ENCODE peak calls at places on chromosomes 16 and 17, in six cellular contexts. One of them, this sample, is unnamed. For H3K4me1, the result is how much of the 10 kb centered on the place peaks cover.

GRCh38 chr16:26316683-26317464 is 625.1 kb downstream of the HS3ST4 start:
- DNase-seq in CD4-positive, alpha-beta memory T cell: no peak
- DNase-seq in transverse colon: no peak
- DNase-seq in neuronal stem cell: peak
- DNase-seq in prostate gland: no peak
- DNase-seq in mammary epithelial cell: no peak
- DNase-seq in this sample: no peak

GRCh38 chr16:66551788-66552287 is 538 bp upstream of the CKLF start:
- DNase-seq in prostate gland: no peak
- DNase-seq in neuronal stem cell: no peak
- DNase-seq in transverse colon: no peak
- DNase-seq in mammary epithelial cell: no peak
- DNase-seq in CD4-positive, alpha-beta memory T cell: no peak
- DNase-seq in this sample: no peak

GRCh38 chr17:83196973-83197880 is 117.8 kb downstream of the METRNL start:
- DNase-seq in neuronal stem cell: no peak
- DNase-seq in prostate gland: no peak
- DNase-seq in CD4-positive, alpha-beta memory T cell: no peak
- DNase-seq in mammary epithelial cell: no peak
- DNase-seq in transverse colon: no peak
- DNase-seq in this sample: peak

GRCh38 chr17:73284906-73285602 is 23.4 kb upstream of the CPSF4L start:
- DNase-seq in neuronal stem cell: no peak
- DNase-seq in CD4-positive, alpha-beta memory T cell: no peak
- DNase-seq in transverse colon: no peak
- DNase-seq in mammary epithelial cell: no peak
- DNase-seq in prostate gland: no peak
- DNase-seq in this sample: no peak

GRCh38 chr16:672371-672770 is 3.1 kb upstream of the RHBDL1 start:
- DNase-seq in prostate gland: no peak
- DNase-seq in CD4-positive, alpha-beta memory T cell: no peak
- DNase-seq in mammary epithelial cell: no peak
- DNase-seq in neuronal stem cell: no peak
- DNase-seq in transverse colon: no peak
- DNase-seq in this sample: no peak

GRCh38 chr16:68332411-68333121 is 21.7 kb downstream of the PRMT7 start:
- DNase-seq in transverse colon: peak
- DNase-seq in mammary epithelial cell: no peak
- DNase-seq in neuronal stem cell: no peak
- DNase-seq in prostate gland: no peak
- DNase-seq in CD4-positive, alpha-beta memory T cell: no peak
- DNase-seq in this sample: peak

GRCh38 chr17:63430223-63430622 is 15.9 kb downstream of the CYB561 start:
- DNase-seq in transverse colon: no peak
- DNase-seq in CD4-positive, alpha-beta memory T cell: no peak
- DNase-seq in mammary epithelial cell: no peak
- DNase-seq in prostate gland: no peak
- DNase-seq in neuronal stem cell: no peak
- DNase-seq in this sample: no peak

GRCh38 chr16:88437367-88437964 is 15.6 kb upstream of the ZFPM1 start:
- DNase-seq in transverse colon: peak
- DNase-seq in neuronal stem cell: no peak
- DNase-seq in mammary epithelial cell: peak
- DNase-seq in CD4-positive, alpha-beta memory T cell: no peak
- DNase-seq in prostate gland: no peak
- DNase-seq in this sample: peak

GRCh38 chr16:58744497-58744896 is 10.4 kb upstream of the GOT2 start:
- DNase-seq in CD4-positive, alpha-beta memory T cell: no peak
- DNase-seq in neuronal stem cell: no peak
- DNase-seq in prostate gland: no peak
- DNase-seq in transverse colon: no peak
- DNase-seq in mammary epithelial cell: no peak
- DNase-seq in this sample: no peak

GRCh38 chr17:73291260-73291801 is 20.5 kb downstream of the CDC42EP4 start:
- DNase-seq in mammary epithelial cell: peak
- DNase-seq in prostate gland: no peak
- DNase-seq in transverse colon: peak
- DNase-seq in neuronal stem cell: no peak
- DNase-seq in CD4-positive, alpha-beta memory T cell: no peak
- DNase-seq in this sample: peak

GRCh38 chr17:35871415-35871814 is 2.7 kb upstream of the HEATR9 start:
- DNase-seq in transverse colon: no peak
- DNase-seq in CD4-positive, alpha-beta memory T cell: peak
- DNase-seq in neuronal stem cell: no peak
- DNase-seq in prostate gland: no peak
- DNase-seq in mammary epithelial cell: no peak
- DNase-seq in this sample: no peak

GRCh38 chr16:1150511-1150982 is 2.4 kb upstream of the CACNA1H start:
- DNase-seq in transverse colon: no peak
- DNase-seq in neuronal stem cell: no peak
- DNase-seq in prostate gland: no peak
- DNase-seq in CD4-positive, alpha-beta memory T cell: no peak
- DNase-seq in mammary epithelial cell: no peak
- DNase-seq in this sample: no peak

GRCh38 chr17:19338031-19338990 is 24.2 kb downstream of the B9D1 start:
- DNase-seq in CD4-positive, alpha-beta memory T cell: peak
- DNase-seq in neuronal stem cell: no peak
- DNase-seq in mammary epithelial cell: peak
- DNase-seq in prostate gland: peak
- DNase-seq in transverse colon: peak
- DNase-seq in this sample: peak

GRCh38 chr17:3603119-3603869 is 5.9 kb downstream of the TRPV1 start:
- DNase-seq in CD4-positive, alpha-beta memory T cell: no peak
- DNase-seq in transverse colon: no peak
- DNase-seq in prostate gland: no peak
- DNase-seq in neuronal stem cell: no peak
- DNase-seq in mammary epithelial cell: peak
- DNase-seq in this sample: no peak

GRCh38 chr16:4175849-4176248 is 59.6 kb upstream of the ADCY9 start:
- DNase-seq in CD4-positive, alpha-beta memory T cell: no peak
- DNase-seq in mammary epithelial cell: no peak
- DNase-seq in prostate gland: no peak
- DNase-seq in transverse colon: no peak
- DNase-seq in neuronal stem cell: no peak
- DNase-seq in this sample: no peak

GRCh38 chr17:8068736-8069586 is 18.6 kb downstream of the ALOX12B start:
- DNase-seq in neuronal stem cell: no peak
- DNase-seq in mammary epithelial cell: no peak
- DNase-seq in prostate gland: no peak
- DNase-seq in CD4-positive, alpha-beta memory T cell: no peak
- DNase-seq in transverse colon: peak
- DNase-seq in this sample: no peak

GRCh38 chr16:23252310-23252709 is 49.8 kb upstream of the SCNN1B start:
- DNase-seq in neuronal stem cell: no peak
- DNase-seq in mammary epithelial cell: no peak
- DNase-seq in CD4-positive, alpha-beta memory T cell: no peak
- DNase-seq in prostate gland: no peak
- DNase-seq in transverse colon: no peak
- DNase-seq in this sample: no peak

GRCh38 chr16:67805718-67806427 is 487 bp downstream of the RANBP10 start:
- DNase-seq in mammary epithelial cell: no peak
- DNase-seq in neuronal stem cell: no peak
- DNase-seq in prostate gland: no peak
- DNase-seq in CD4-positive, alpha-beta memory T cell: peak
- DNase-seq in transverse colon: peak
- DNase-seq in this sample: no peak

GRCh38 chr17:30290696-30291570 is 811 bp downstream of the BLMH start:
- DNase-seq in mammary epithelial cell: peak
- DNase-seq in prostate gland: peak
- DNase-seq in transverse colon: peak
- DNase-seq in CD4-positive, alpha-beta memory T cell: peak
- DNase-seq in neuronal stem cell: peak
- DNase-seq in this sample: peak

GRCh38 chr17:3925684-3926537 is 9.6 kb upstream of the P2RX1 start:
- DNase-seq in transverse colon: no peak
- DNase-seq in CD4-positive, alpha-beta memory T cell: peak
- DNase-seq in prostate gland: no peak
- DNase-seq in neuronal stem cell: no peak
- DNase-seq in mammary epithelial cell: no peak
- DNase-seq in this sample: no peak

DNA sequence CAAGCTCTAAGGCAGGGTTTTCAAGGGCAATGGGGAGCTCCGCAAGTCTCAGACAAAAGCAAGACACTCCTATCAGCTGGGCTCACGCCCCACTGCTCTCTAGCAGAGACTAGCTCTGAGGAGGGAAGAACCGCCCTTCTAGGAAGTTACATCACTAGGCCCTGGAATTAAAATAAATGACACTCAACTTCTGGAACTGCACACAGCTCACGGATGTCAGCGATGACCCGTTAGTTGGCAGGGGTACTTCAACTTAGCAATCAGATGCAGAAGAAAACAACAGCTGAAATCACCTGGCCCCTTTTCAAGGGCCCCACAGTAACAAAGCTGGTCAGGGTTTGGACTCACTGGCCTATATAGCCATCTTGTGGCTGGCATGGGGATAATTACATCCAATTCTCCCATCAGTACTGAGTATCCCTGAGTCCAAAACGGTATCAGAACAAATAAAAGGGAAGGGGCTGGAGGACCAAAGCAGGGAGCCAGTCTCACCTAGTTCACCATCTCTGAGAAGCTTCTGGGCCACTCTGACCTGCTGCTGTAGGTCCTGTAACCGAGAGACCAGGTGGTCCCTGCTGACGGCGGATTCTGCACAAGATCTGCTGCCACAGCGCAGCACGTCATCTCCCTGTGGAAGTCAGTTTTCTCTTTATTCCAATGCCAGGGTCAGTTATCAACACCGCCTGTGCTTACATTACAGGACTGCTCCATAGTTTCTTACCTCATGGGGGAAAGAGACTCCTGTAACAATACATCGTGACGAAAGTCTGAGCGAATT is 22.2 kb downstream of the SERPINF1 start:
- DNase-seq in prostate gland: peak
- DNase-seq in transverse colon: peak
- DNase-seq in neuronal stem cell: no peak
- DNase-seq in mammary epithelial cell: peak
- DNase-seq in CD4-positive, alpha-beta memory T cell: no peak
- DNase-seq in this sample: no peak
- H3K4me1 ChIP-seq in prostate gland: under half
- H3K4me1 ChIP-seq in transverse colon: under half
- H3K4me1 ChIP-seq in neuronal stem cell: under half
- H3K4me1 ChIP-seq in mammary epithelial cell: under half
- H3K4me1 ChIP-seq in CD4-positive, alpha-beta memory T cell: under half
- H3K4me1 ChIP-seq in this sample: under half

GRCh38 chr17:42617956-42618431 is 8.5 kb downstream of the TUBG1 start:
- DNase-seq in CD4-positive, alpha-beta memory T cell: no peak
- DNase-seq in transverse colon: peak
- DNase-seq in prostate gland: no peak
- DNase-seq in neuronal stem cell: no peak
- DNase-seq in mammary epithelial cell: peak
- DNase-seq in this sample: no peak
- H3K27ac ChIP-seq in CD4-positive, alpha-beta memory T cell: no peak
- H3K27ac ChIP-seq in transverse colon: peak
- H3K27ac ChIP-seq in prostate gland: peak
- H3K27ac ChIP-seq in neuronal stem cell: peak
- H3K27ac ChIP-seq in mammary epithelial cell: no peak
- H3K27ac ChIP-seq in this sample: no peak

GRCh38 chr17:45296003-45296832 is 20.6 kb downstream of the MAP3K14 start:
- DNase-seq in neuronal stem cell: no peak
- DNase-seq in CD4-positive, alpha-beta memory T cell: no peak
- DNase-seq in mammary epithelial cell: peak
- DNase-seq in prostate gland: no peak
- DNase-seq in transverse colon: peak
- DNase-seq in this sample: no peak
- H3K4me1 ChIP-seq in neuronal stem cell: under half
- H3K4me1 ChIP-seq in CD4-positive, alpha-beta memory T cell: half or more
- H3K4me1 ChIP-seq in mammary epithelial cell: half or more
- H3K4me1 ChIP-seq in prostate gland: under half
- H3K4me1 ChIP-seq in transverse colon: half or more
- H3K4me1 ChIP-seq in this sample: under half

GRCh38 chr17:27495460-27495859 is 39.2 kb downstream of the KSR1 start:
- DNase-seq in neuronal stem cell: no peak
- DNase-seq in mammary epithelial cell: no peak
- DNase-seq in transverse colon: no peak
- DNase-seq in prostate gland: no peak
- DNase-seq in CD4-positive, alpha-beta memory T cell: no peak
- DNase-seq in this sample: no peak
- H3K27ac ChIP-seq in neuronal stem cell: no peak
- H3K27ac ChIP-seq in mammary epithelial cell: no peak
- H3K27ac ChIP-seq in transverse colon: peak
- H3K27ac ChIP-seq in prostate gland: peak
- H3K27ac ChIP-seq in CD4-positive, alpha-beta memory T cell: no peak
- H3K27ac ChIP-seq in this sample: no peak

GRCh38 chr17:81488276-81488860 is 24.2 kb downstream of the ACTG1 start:
- DNase-seq in transverse colon: no peak
- DNase-seq in prostate gland: no peak
- DNase-seq in mammary epithelial cell: no peak
- DNase-seq in neuronal stem cell: no peak
- DNase-seq in CD4-positive, alpha-beta memory T cell: peak
- DNase-seq in this sample: no peak

GRCh38 chr17:81487487-81488275 is 24.9 kb downstream of the ACTG1 start:
- DNase-seq in prostate gland: peak
- DNase-seq in transverse colon: peak
- DNase-seq in neuronal stem cell: peak
- DNase-seq in CD4-positive, alpha-beta memory T cell: peak
- DNase-seq in mammary epithelial cell: peak
- DNase-seq in this sample: peak

GRCh38 chr17:81489986-81490598 is 22.5 kb downstream of the ACTG1 start:
- DNase-seq in prostate gland: no peak
- DNase-seq in mammary epithelial cell: no peak
- DNase-seq in transverse colon: no peak
- DNase-seq in CD4-positive, alpha-beta memory T cell: peak
- DNase-seq in neuronal stem cell: no peak
- DNase-seq in this sample: no peak

GRCh38 chr17:81490599-81490992 is 22.0 kb downstream of the ACTG1 start:
- DNase-seq in prostate gland: no peak
- DNase-seq in mammary epithelial cell: no peak
- DNase-seq in transverse colon: no peak
- DNase-seq in neuronal stem cell: no peak
- DNase-seq in CD4-positive, alpha-beta memory T cell: peak
- DNase-seq in this sample: no peak

GRCh38 chr17:81489012-81489968 is 23.3 kb downstream of the ACTG1 start:
- DNase-seq in mammary epithelial cell: no peak
- DNase-seq in transverse colon: no peak
- DNase-seq in neuronal stem cell: no peak
- DNase-seq in CD4-positive, alpha-beta memory T cell: no peak
- DNase-seq in prostate gland: no peak
- DNase-seq in this sample: no peak
- H3K4me1 ChIP-seq in mammary epithelial cell: under half
- H3K4me1 ChIP-seq in transverse colon: under half
- H3K4me1 ChIP-seq in neuronal stem cell: under half
- H3K4me1 ChIP-seq in CD4-positive, alpha-beta memory T cell: under half
- H3K4me1 ChIP-seq in prostate gland: under half
- H3K4me1 ChIP-seq in this sample: under half

GRCh38 chr17:74497471-74497870 is 31.0 kb downstream of the CD300A start:
- DNase-seq in neuronal stem cell: no peak
- DNase-seq in CD4-positive, alpha-beta memory T cell: no peak
- DNase-seq in mammary epithelial cell: no peak
- DNase-seq in prostate gland: no peak
- DNase-seq in transverse colon: no peak
- DNase-seq in this sample: peak
- H3K27ac ChIP-seq in neuronal stem cell: no peak
- H3K27ac ChIP-seq in CD4-positive, alpha-beta memory T cell: no peak
- H3K27ac ChIP-seq in mammary epithelial cell: no peak
- H3K27ac ChIP-seq in prostate gland: no peak
- H3K27ac ChIP-seq in transverse colon: no peak
- H3K27ac ChIP-seq in this sample: no peak

GRCh38 chr16:11687606-11688519 is 19.6 kb downstream of the SNN start:
- DNase-seq in mammary epithelial cell: no peak
- DNase-seq in CD4-positive, alpha-beta memory T cell: no peak
- DNase-seq in transverse colon: no peak
- DNase-seq in prostate gland: no peak
- DNase-seq in neuronal stem cell: no peak
- DNase-seq in this sample: no peak
- H3K4me1 ChIP-seq in mammary epithelial cell: under half
- H3K4me1 ChIP-seq in CD4-positive, alpha-beta memory T cell: under half
- H3K4me1 ChIP-seq in transverse colon: under half
- H3K4me1 ChIP-seq in prostate gland: under half
- H3K4me1 ChIP-seq in neuronal stem cell: under half
- H3K4me1 ChIP-seq in this sample: under half